ENCODE peak calls at places on chromosomes 16 and 17, in five cellular contexts. M is heart right ventricle; T is CD4-positive, alpha-beta T cell; F is osteocyte; S is HT1080. R is an unnamed sample.

GRCh38 chr17:6061290-6061689 is 8.9 kb upstream of the WSCD1 start:
- DNase-seq in M (no peak), S (peak), T (no peak), F (no peak), R (no peak)

GRCh38 chr16:29898786-29899515 is 399 bp downstream of the SEZ6L2 start:
- DNase-seq in M (no peak), F (no peak), T (no peak), S (no peak), R (no peak)

GRCh38 chr16:1258906-1259759 is 3.3 kb downstream of the TPSD1 start:
- DNase-seq in S (no peak), F (no peak), T (no peak), M (no peak), R (no peak)

GRCh38 chr17:6641374-6641818 is 536 bp downstream of the TXNDC17 start:
- DNase-seq in S (peak), M (no peak), F (no peak), T (no peak), R (no peak)

GRCh38 chr16:9447699-9448098 is 356.3 kb downstream of the HAPSTR1 start:
- DNase-seq in M (no peak), S (no peak), F (no peak), T (no peak), R (no peak)

GRCh38 chr16:66618588-66618987 is 14.1 kb downstream of the CMTM3 start:
- DNase-seq in M (no peak), T (no peak), F (no peak), S (peak), R (no peak)

GRCh38 chr16:138049-138417 is 440 bp downstream of the NPRL3 start:
- DNase-seq in F (no peak), T (peak), M (peak), S (no peak), R (peak)

GRCh38 chr16:54237-54581 is 581 bp downstream of the SNRNP25 start:
- DNase-seq in S (no peak), M (no peak), F (no peak), T (no peak), R (no peak)

GRCh38 chr17:74748529-74749261 is at the start of gene NHERF1:
- DNase-seq in S (peak), T (peak), F (peak), M (peak), R (no peak)

GRCh38 chr17:66964083-66964771 is at the start of gene CACNG4:
- DNase-seq in M (no peak), T (no peak), S (no peak), F (no peak), R (no peak)